ENCODE peak calls at places on chromosomes 7 and 10, in eight cellular contexts. I is CD4-positive, alpha-beta T cell; A is T-cell; Z is EL; P is hepatocyte; S is psoas muscle; X is T-helper 1 cell; H is HuH-7. N is an unnamed sample.

GRCh38 chr7:133911724-133912123 is 215.4 kb upstream of the LRGUK start:
- DNase-seq in P (no peak), H (no peak), X (no peak), I (no peak), S (no peak), Z (no peak), A (no peak), N (no peak)

GRCh38 chr7:21355406-21355874 is 72.4 kb upstream of the SP4 start:
- DNase-seq in P (no peak), X (peak), S (no peak), I (peak), A (peak), Z (no peak), H (no peak), N (no peak)

GRCh38 chr10:97867220-97867800 is 17.7 kb downstream of the GOLGA7B start:
- DNase-seq in H (no peak), A (no peak), X (no peak), P (no peak), Z (no peak), I (no peak), S (no peak), N (no peak)

GRCh38 chr7:92042056-92042737 is 92.1 kb downstream of the CYP51A1 start:
- DNase-seq in I (no peak), X (no peak), P (peak), S (no peak), H (peak), Z (no peak), A (no peak), N (no peak)

GRCh38 chr7:101538596-101539459 is 90.3 kb downstream of the MYL10 start:
- DNase-seq in H (peak), P (peak), Z (peak), I (peak), S (peak), A (peak), X (peak), N (peak)

GRCh38 chr10:61871487-61871886 is 30.0 kb upstream of the ARID5B start:
- DNase-seq in Z (no peak), S (no peak), A (no peak), X (no peak), I (no peak), P (no peak), H (no peak), N (no peak)

GRCh38 chr7:33043875-33044718 is 18.5 kb downstream of the NT5C3A start:
- DNase-seq in S (no peak), P (peak), H (peak), I (no peak), A (no peak), Z (no peak), X (no peak), N (no peak)

GRCh38 chr7:134324107-134324506 is 7.4 kb upstream of the SLC35B4 start:
- DNase-seq in A (no peak), H (no peak), X (no peak), P (no peak), S (no peak), I (no peak), Z (no peak), N (no peak)

GRCh38 chr7:37411444-37412034 is 37.1 kb downstream of the ELMO1 start:
- DNase-seq in X (no peak), I (no peak), A (no peak), Z (no peak), H (no peak), S (no peak), P (no peak), N (no peak)

GRCh38 chr10:132158122-132158741 is 28.5 kb upstream of the DPYSL4 start:
- DNase-seq in P (no peak), H (no peak), I (no peak), Z (no peak), X (peak), A (peak), S (peak), N (no peak)

GRCh38 chr7:69599879-69600764 is 1.8 kb downstream of the AUTS2 start:
- DNase-seq in H (peak), S (no peak), X (no peak), Z (no peak), A (no peak), P (peak), I (no peak), N (peak)

GRCh38 chr10:44056206-44056605 is 328.7 kb downstream of the CXCL12 start:
- DNase-seq in H (no peak), P (no peak), I (no peak), X (no peak), Z (no peak), A (no peak), S (no peak), N (no peak)

GRCh38 chr10:131982185-131982756 is 548 bp upstream of the BNIP3 start:
- DNase-seq in H (no peak), X (no peak), Z (no peak), P (no peak), S (no peak), A (no peak), I (no peak), N (no peak)

GRCh38 chr7:30862987-30863693 is 48.5 kb upstream of the AQP1 start:
- DNase-seq in S (no peak), A (no peak), H (no peak), X (no peak), Z (no peak), P (no peak), I (no peak), N (peak)

GRCh38 chr7:125670926-125671572 is 741.4 kb upstream of the POT1 start:
- DNase-seq in X (no peak), H (peak), A (no peak), P (peak), S (no peak), I (no peak), Z (no peak), N (no peak)

GRCh38 chr7:26860361-26860760 is 4.0 kb downstream of the SKAP2 start:
- DNase-seq in P (peak), S (no peak), X (no peak), Z (no peak), A (no peak), I (no peak), H (no peak), N (no peak)

GRCh38 chr10:12703813-12704212 is 297.7 kb downstream of the CCDC3 start:
- DNase-seq in X (no peak), P (no peak), I (no peak), A (no peak), S (no peak), H (no peak), Z (peak), N (peak)

GRCh38 chr7:142556745-142557144 is 192.5 kb upstream of the PRSS1 start:
- DNase-seq in I (no peak), X (no peak), Z (peak), A (no peak), S (peak), H (no peak), P (peak), N (peak)

GRCh38 chr7:71442492-71443196 is 310.7 kb downstream of the GALNT17 start:
- DNase-seq in S (no peak), Z (no peak), A (no peak), X (no peak), P (no peak), H (no peak), I (no peak), N (no peak)

GRCh38 chr10:96556003-96556402 is 30.8 kb downstream of the TM9SF3 start:
- DNase-seq in I (no peak), H (no peak), X (no peak), A (no peak), S (no peak), Z (peak), P (peak), N (peak)

N was measured in AG08395.